ENCODE peak calls at places on chromosomes 1 and 21, in eight cellular contexts. D is fibroblast of lung; G is NAMALWA; E is naive thymus-derived CD8-positive, alpha-beta T cell; L is hypothalamus; Y is body of pancreas; A is NCI-H2081; C is Right ventricle myocardium superior. B is an unnamed sample.

GRCh38 chr21:44323591-44323990 is 15.6 kb downstream of the CFAP410 start:
- DNase-seq in D (no peak), G (no peak), E (no peak), L (no peak), Y (no peak), A (no peak), C (no peak), B (no peak)

GRCh38 chr21:32413697-32414578 is 1.4 kb downstream of the EVA1C start:
- DNase-seq in D (peak; percentile 67), G (no peak), E (no peak), L (no peak), Y (no peak), A (peak; percentile 51), C (no peak), B (no peak)

GRCh38 chr1:12048376-12048775 is 14.7 kb upstream of the TNFRSF8 start:
- DNase-seq in D (no peak), G (no peak), E (no peak), L (no peak), Y (no peak), A (no peak), C (no peak), B (no peak)

GRCh38 chr21:42486551-42486950 is 9.5 kb downstream of the RSPH1 start:
- DNase-seq in D (no peak), G (no peak), E (no peak), L (no peak), Y (no peak), A (no peak), C (no peak), B (no peak)

GRCh38 chr1:191869790-191870312 is 288.4 kb upstream of the RGS18 start:
- DNase-seq in D (no peak), G (no peak), E (no peak), L (no peak), Y (no peak), A (no peak), C (no peak), B (no peak)

GRCh38 chr21:46205766-46206162 is 21.5 kb upstream of the SPATC1L start:
- DNase-seq in D (no peak), G (no peak), E (no peak), L (no peak), Y (no peak), A (no peak), C (peak; percentile 24), B (no peak)

GRCh38 chr1:110339427-110340206 is 440 bp downstream of the RBM15 start:
- DNase-seq in D (peak; percentile 60), G (peak; percentile 77), E (no peak), L (no peak), Y (no peak), A (peak; percentile 25), C (peak; percentile 67), B (peak; percentile 46)

GRCh38 chr1:104706631-104707147 is 957.0 kb downstream of the AMY1C start:
- DNase-seq in D (no peak), G (peak; percentile 52), E (no peak), L (no peak), Y (no peak), A (no peak), C (no peak), B (no peak)

GRCh38 chr1:28354121-28354520 is 15.4 kb upstream of the PHACTR4 start:
- DNase-seq in D (peak; percentile 45), G (no peak), E (no peak), L (no peak), Y (no peak), A (no peak), C (no peak), B (no peak)

GRCh38 chr1:24535021-24535424 is 20.9 kb upstream of the NCMAP start:
- DNase-seq in D (no peak), G (peak; percentile 76), E (peak; percentile 69), L (no peak), Y (no peak), A (no peak), C (no peak), B (no peak)

GRCh38 chr1:166166701-166167394 is at the start of gene FAM78B:
- DNase-seq in D (peak; percentile 57), G (peak; percentile 59), E (peak; percentile 25), L (peak; percentile 34), Y (peak; percentile 87), A (peak; percentile 85), C (peak; percentile 84), B (peak; percentile 92)

GRCh38 chr1:200540281-200540680 is 80.3 kb downstream of the KIF14 start:
- DNase-seq in D (no peak), G (no peak), E (no peak), L (no peak), Y (no peak), A (no peak), C (no peak), B (no peak)

GRCh38 chr1:214261206-214262123 is 19.5 kb upstream of the SMYD2 start:
- DNase-seq in D (peak; percentile 72), G (peak; percentile 80), E (peak; percentile 78), L (peak; percentile 37), Y (peak; percentile 81), A (peak; percentile 91), C (peak; percentile 90), B (peak; percentile 88)

GRCh38 chr1:78676347-78676982 is 26.8 kb downstream of the IFI44 start:
- DNase-seq in D (peak; percentile 86), G (peak; percentile 72), E (peak; percentile 36), L (no peak), Y (peak; percentile 67), A (peak; percentile 23), C (no peak), B (no peak)

GRCh38 chr1:156104065-156104810 is 10.3 kb upstream of the LMNA start:
- DNase-seq in D (peak; percentile 90), G (no peak), E (peak; percentile 63), L (no peak), Y (peak; percentile 78), A (peak; percentile 73), C (peak; percentile 85), B (no peak)

GRCh38 chr1:241464985-241465384 is 54.6 kb downstream of the FH start:
- DNase-seq in D (no peak), G (no peak), E (no peak), L (no peak), Y (no peak), A (no peak), C (no peak), B (no peak)

GRCh38 chr1:197103295-197103694 is 36.2 kb upstream of the F13B start:
- DNase-seq in D (peak; percentile 54), G (no peak), E (no peak), L (no peak), Y (no peak), A (no peak), C (no peak), B (no peak)

GRCh38 chr1:79104617-79105016 is 98.1 kb upstream of the ADGRL4 start:
- DNase-seq in D (no peak), G (no peak), E (no peak), L (no peak), Y (no peak), A (no peak), C (no peak), B (no peak)

GRCh38 chr1:33181038-33181861 is 593 bp downstream of the TRIM62 start:
- DNase-seq in D (peak; percentile 34), G (peak; percentile 55), E (peak; percentile 37), L (no peak), Y (peak; percentile 48), A (peak; percentile 32), C (peak; percentile 70), B (peak; percentile 32)

GRCh38 chr21:18245493-18245967 is 897 bp downstream of the CHODL start:
- DNase-seq in D (no peak), G (no peak), E (no peak), L (no peak), Y (no peak), A (peak; percentile 44), C (peak; percentile 37), B (no peak)

GRCh38 chr1:16139473-16139962 is 16.4 kb downstream of the EPHA2 start:
- DNase-seq in D (peak; percentile 65), G (no peak), E (no peak), L (no peak), Y (no peak), A (no peak), C (no peak), B (no peak)

GRCh38 chr1:150511551-150511950 is 3.6 kb downstream of the ECM1 start:
- DNase-seq in D (no peak), G (no peak), E (no peak), L (no peak), Y (peak; percentile 67), A (peak; percentile 97), C (peak; percentile 31), B (no peak)

GRCh38 chr1:206925116-206925736 is 3.5 kb upstream of the FCMR start:
- DNase-seq in D (no peak), G (peak; percentile 90), E (peak; percentile 63), L (no peak), Y (no peak), A (no peak), C (peak; percentile 68), B (no peak)

GRCh38 chr1:89576016-89576415 is 51.4 kb downstream of the LRRC8B start:
- DNase-seq in D (no peak), G (no peak), E (no peak), L (no peak), Y (no peak), A (peak; percentile 14), C (no peak), B (no peak)

B was measured in posterior cingulate gyrus.